ENCODE peak calls at places on chromosomes 2 and 18, in six cellular contexts. B is activated effector memory CD4-positive, alpha-beta T cell treated with anti-CD3 and anti-CD28 coated beads, Interleukin-2, amount 50 U/mL, for 16 hours; Y is KG1; D is CD4-positive, CD25-positive, alpha-beta regulatory T cell; O is mesendoderm; M is substantia nigra. I is an unnamed sample.

GRCh38 chr2:68591225-68591624 is 52.2 kb upstream of the PROKR1 start:
- DNase-seq in O (no peak), B (no peak), Y (no peak), M (no peak), D (no peak), I (no peak)

GRCh38 chr2:159982842-159983785 is 79.3 kb downstream of the PLA2R1 start:
- DNase-seq in D (no peak), B (no peak), Y (no peak), M (no peak), O (peak), I (no peak)

GRCh38 chr2:69164379-69164778 is 151.4 kb downstream of the ANTXR1 start:
- DNase-seq in D (no peak), Y (no peak), B (no peak), O (no peak), M (no peak), I (no peak)

GRCh38 chr18:6885992-6886823 is 156.7 kb downstream of the ARHGAP28 start:
- DNase-seq in B (no peak), M (no peak), O (peak), D (no peak), Y (no peak), I (no peak)

GRCh38 chr2:69499242-69499641 is 62.0 kb upstream of the NFU1 start:
- DNase-seq in B (no peak), M (no peak), D (no peak), Y (no peak), O (no peak), I (no peak)

GRCh38 chr2:173414823-173415322 is 60.2 kb downstream of the CDCA7 start:
- DNase-seq in O (no peak), D (no peak), B (no peak), M (no peak), Y (no peak), I (no peak)

GRCh38 chr2:235170016-235170415 is 218.2 kb downstream of the SH3BP4 start:
- DNase-seq in B (no peak), O (no peak), Y (no peak), D (no peak), M (no peak), I (no peak)

GRCh38 chr2:79660552-79660951 is 147.7 kb downstream of the CTNNA2 start:
- DNase-seq in B (no peak), D (no peak), Y (no peak), M (no peak), O (no peak), I (no peak)

GRCh38 chr2:207849443-207849842 is 79.7 kb upstream of the FZD5 start:
- DNase-seq in D (no peak), B (no peak), O (peak), M (no peak), Y (no peak), I (no peak)

GRCh38 chr2:42009657-42010580 is 37.9 kb upstream of the PKDCC start:
- DNase-seq in Y (no peak), D (no peak), B (no peak), O (no peak), M (no peak), I (no peak)

GRCh38 chr2:233091595-233092375 is 31.6 kb downstream of the INPP5D start:
- DNase-seq in M (no peak), O (no peak), B (peak), D (no peak), Y (no peak), I (peak)

GRCh38 chr2:240579771-240580614 is 6.5 kb upstream of the CAPN10 start:
- DNase-seq in B (peak), Y (no peak), D (peak), M (no peak), O (no peak), I (no peak)

GRCh38 chr2:8536686-8537571 is 144.9 kb upstream of the ID2 start:
- DNase-seq in D (no peak), B (peak), M (no peak), O (peak), Y (no peak), I (no peak)

GRCh38 chr2:62196278-62196901 is 475 bp downstream of the B3GNT2 start:
- DNase-seq in Y (no peak), D (peak), M (peak), B (peak), O (peak), I (peak)

GRCh38 chr2:72887836-72888437 is 729 bp downstream of the SPR start:
- DNase-seq in M (peak), D (no peak), Y (peak), O (peak), B (peak), I (peak)

GRCh38 chr18:53025247-53025646 is 685.2 kb downstream of the DCC start:
- DNase-seq in O (no peak), B (no peak), Y (no peak), D (no peak), M (no peak), I (no peak)

GRCh38 chr2:200185575-200186103 is 120.9 kb upstream of the SPATS2L start:
- DNase-seq in B (no peak), O (no peak), D (no peak), M (no peak), Y (no peak), I (no peak)

GRCh38 chr2:54371461-54372065 is 84.6 kb upstream of the SPTBN1 start:
- DNase-seq in D (no peak), M (no peak), O (no peak), B (no peak), Y (no peak), I (no peak)